ENCODE peak calls at places on chromosomes 11 and 22, in ten cellular contexts. B, I, J, H, D, L, V, O, N and P are unnamed samples.
A peak's percentile ranks its signal among the peaks of the same experiment; 100 is the strongest.

GRCh38 chr11:133214646-133215045 is 317.7 kb downstream of the OPCML start:
- DNase-seq in B (no peak), I (no peak), J (no peak), H (no peak), D (no peak), L (no peak), V (no peak), O (no peak), N (no peak), P (no peak)

GRCh38 chr11:66976048-66976467 is 954 bp downstream of the C11orf86 start:
- DNase-seq in B (no peak), I (no peak), J (no peak), H (peak; percentile 58), D (no peak), L (no peak), V (no peak), O (peak; percentile 55), N (no peak), P (no peak)

GRCh38 chr11:19435306-19435989 is 194.7 kb upstream of the E2F8 start:
- DNase-seq in B (peak; percentile 83), I (no peak), J (no peak), H (no peak), D (no peak), L (no peak), V (no peak), O (no peak), N (no peak), P (no peak)

GRCh38 chr22:45284705-45285305 is at the start of gene UPK3A:
- DNase-seq in B (no peak), I (peak; percentile 36), J (peak; percentile 80), H (peak; percentile 93), D (peak; percentile 55), L (peak; percentile 76), V (no peak), O (peak; percentile 75), N (no peak), P (peak; percentile 88)

GRCh38 chr22:28075260-28075981 is 156.4 kb upstream of the PITPNB start:
- DNase-seq in B (peak; percentile 84), I (no peak), J (peak; percentile 20), H (peak; percentile 34), D (no peak), L (peak; percentile 57), V (peak; percentile 68), O (peak; percentile 41), N (no peak), P (peak; percentile 29)

GRCh38 chr22:49666146-49666809 is 161.4 kb downstream of the BRD1 start:
- DNase-seq in B (no peak), I (no peak), J (no peak), H (no peak), D (no peak), L (no peak), V (no peak), O (no peak), N (no peak), P (no peak)

GRCh38 chr11:117478126-117478856 is 150.6 kb downstream of the CEP164 start:
- DNase-seq in B (no peak), I (no peak), J (no peak), H (no peak), D (no peak), L (no peak), V (no peak), O (no peak), N (no peak), P (peak; percentile 51)

GRCh38 chr11:67419330-67420049 is 4.0 kb downstream of the CARNS1 start:
- DNase-seq in B (no peak), I (no peak), J (no peak), H (no peak), D (no peak), L (no peak), V (no peak), O (no peak), N (no peak), P (no peak)

GRCh38 chr11:69089258-69089657 is 40.5 kb downstream of the TPCN2 start:
- DNase-seq in B (peak; percentile 65), I (no peak), J (peak; percentile 73), H (peak; percentile 29), D (no peak), L (peak; percentile 29), V (peak; percentile 33), O (peak; percentile 81), N (no peak), P (no peak)

GRCh38 chr22:49910229-49911155 is 7.7 kb downstream of the ALG12 start:
- DNase-seq in B (no peak), I (no peak), J (no peak), H (no peak), D (no peak), L (no peak), V (no peak), O (no peak), N (no peak), P (peak; percentile 19)

GRCh38 chr11:72036687-72037086 is 38.0 kb downstream of the IL18BP start:
- DNase-seq in B (no peak), I (no peak), J (no peak), H (no peak), D (no peak), L (no peak), V (no peak), O (no peak), N (no peak), P (no peak)

GRCh38 chr11:64406221-64406946 is 47.4 kb downstream of the RPS6KA4 start:
- DNase-seq in B (peak; percentile 25), I (no peak), J (peak; percentile 72), H (no peak), D (no peak), L (peak; percentile 60), V (no peak), O (no peak), N (no peak), P (peak; percentile 43)

GRCh38 chr11:73637012-73637411 is 9.4 kb upstream of the PLEKHB1 start:
- DNase-seq in B (no peak), I (no peak), J (no peak), H (no peak), D (no peak), L (no peak), V (no peak), O (no peak), N (no peak), P (no peak)

GRCh38 chr11:74701351-74701750 is 29.9 kb downstream of the CHRDL2 start:
- DNase-seq in B (no peak), I (no peak), J (no peak), H (no peak), D (no peak), L (no peak), V (no peak), O (peak; percentile 38), N (no peak), P (no peak)

GRCh38 chr11:9313648-9314290 is 624 bp downstream of the TMEM41B start:
- DNase-seq in B (peak; percentile 11), I (no peak), J (no peak), H (no peak), D (no peak), L (no peak), V (peak; percentile 25), O (peak; percentile 18), N (peak; percentile 23), P (no peak)

GRCh38 chr11:44298862-44299261 is 11.1 kb downstream of the ALX4 start:
- DNase-seq in B (no peak), I (no peak), J (no peak), H (no peak), D (no peak), L (no peak), V (no peak), O (no peak), N (no peak), P (no peak)

GRCh38 chr22:36741204-36741793 is 34.6 kb downstream of the IFT27 start:
- DNase-seq in B (peak; percentile 9), I (no peak), J (no peak), H (no peak), D (no peak), L (no peak), V (no peak), O (no peak), N (no peak), P (no peak)

GRCh38 chr11:125280646-125281045 is 116.1 kb downstream of the PKNOX2 start:
- DNase-seq in B (no peak), I (no peak), J (no peak), H (no peak), D (no peak), L (no peak), V (no peak), O (no peak), N (no peak), P (no peak)

GRCh38 chr11:128476729-128477128 is 110.6 kb downstream of the ETS1 start:
- DNase-seq in B (peak; percentile 83), I (no peak), J (no peak), H (no peak), D (no peak), L (peak; percentile 35), V (no peak), O (no peak), N (no peak), P (peak; percentile 54)

GRCh38 chr11:72737341-72737740 is 14.9 kb downstream of the ARAP1 start:
- DNase-seq in B (no peak), I (no peak), J (no peak), H (no peak), D (no peak), L (no peak), V (no peak), O (no peak), N (no peak), P (no peak)

GRCh38 chr11:68040121-68040956 is 1.5 kb downstream of the TCIRG1 start:
- DNase-seq in B (peak; percentile 79), I (no peak), J (peak; percentile 66), H (no peak), D (no peak), L (no peak), V (peak; percentile 75), O (peak; percentile 73), N (no peak), P (peak; percentile 70)

GRCh38 chr11:11856638-11857037 is 14.9 kb downstream of the USP47 start:
- DNase-seq in B (peak; percentile 26), I (no peak), J (no peak), H (no peak), D (no peak), L (no peak), V (no peak), O (peak; percentile 36), N (no peak), P (no peak)

GRCh38 chr11:2581151-2581930 is 118.5 kb downstream of the KCNQ1OT1 start:
- DNase-seq in B (no peak), I (no peak), J (peak; percentile 10), H (no peak), D (no peak), L (no peak), V (no peak), O (no peak), N (no peak), P (peak; percentile 19)

GRCh38 chr11:43924112-43924855 is 18.2 kb upstream of the C11orf96 start:
- DNase-seq in B (no peak), I (no peak), J (no peak), H (no peak), D (no peak), L (no peak), V (peak; percentile 41), O (no peak), N (no peak), P (no peak)

GRCh38 chr22:41875531-41876242 is 39.2 kb downstream of the SHISA8 start:
- DNase-seq in B (no peak), I (no peak), J (no peak), H (no peak), D (no peak), L (no peak), V (no peak), O (no peak), N (no peak), P (no peak)

GRCh38 chr22:27032121-27032761 is 374.9 kb downstream of the MIAT start:
- DNase-seq in B (no peak), I (no peak), J (no peak), H (no peak), D (peak; percentile 43), L (peak; percentile 18), V (no peak), O (no peak), N (peak; percentile 69), P (no peak)

GRCh38 chr11:6610591-6610990 is 1.4 kb downstream of the TAF10 start:
- DNase-seq in B (no peak), I (no peak), J (no peak), H (no peak), D (no peak), L (no peak), V (peak; percentile 39), O (no peak), N (no peak), P (peak; percentile 56)

GRCh38 chr11:32259641-32260081 is 168.8 kb downstream of the RCN1 start:
- DNase-seq in B (peak; percentile 91), I (no peak), J (no peak), H (no peak), D (no peak), L (no peak), V (no peak), O (peak; percentile 32), N (no peak), P (peak; percentile 58)